ENCODE peak calls at places on chromosomes 16 and 17, in six cellular contexts. M is upper lobe of right lung, I is posterior cingulate gyrus, G is ovary, P is NCI-H345, H is SK-MEL-5. D is an unnamed sample.

GRCh38 chr16:3112058-3112880 is at the start of gene ZNF205:
- DNase-seq in I (peak; percentile 82), M (peak; percentile 90), G (peak; percentile 85), H (peak; percentile 71), P (peak; percentile 90), D (peak; percentile 81)

GRCh38 chr17:38554430-38555350 is 51.1 kb downstream of the SRCIN1 start:
- DNase-seq in G (no peak), H (no peak), M (no peak), P (no peak), I (no peak), D (no peak)

GRCh38 chr17:44217738-44218343 is 1.6 kb downstream of the UBTF start:
- DNase-seq in P (no peak), I (no peak), H (no peak), G (no peak), M (no peak), D (peak; percentile 89)

GRCh38 chr17:29590261-29590978 is 972 bp upstream of the GIT1 start:
- DNase-seq in M (peak; percentile 61), I (no peak), P (no peak), H (peak; percentile 7), G (peak; percentile 57), D (peak; percentile 82)

GRCh38 chr17:47276868-47277267 is 23.2 kb downstream of the ITGB3 start:
- DNase-seq in G (peak; percentile 71), H (peak; percentile 47), P (peak; percentile 78), M (peak; percentile 68), I (no peak), D (no peak)

GRCh38 chr16:68062910-68063393 is 22.2 kb upstream of the NFATC3 start:
- DNase-seq in M (no peak), P (no peak), H (no peak), I (no peak), G (peak; percentile 19), D (peak; percentile 78)

GRCh38 chr17:72192409-72193192 is 71.8 kb downstream of the SOX9 start:
- DNase-seq in M (no peak), P (no peak), G (no peak), H (no peak), I (no peak), D (no peak)

GRCh38 chr16:57645691-57646387 is 17.4 kb downstream of the ADGRG1 start:
- DNase-seq in P (no peak), G (no peak), H (no peak), I (no peak), M (no peak), D (no peak)

GRCh38 chr17:40451420-40451819 is 8.2 kb downstream of the IGFBP4 start:
- DNase-seq in I (no peak), G (peak; percentile 94), P (no peak), M (no peak), H (no peak), D (no peak)

GRCh38 chr17:66425751-66426396 is 123.5 kb downstream of the PRKCA start:
- DNase-seq in P (no peak), G (no peak), H (no peak), M (no peak), I (no peak), D (no peak)

D was measured in spleen.